ENCODE peak calls at places on chromosomes 11 and 22, in four cellular contexts. S is neural progenitor cell, G is NCI-H460, C is AG09319. Y is an unnamed sample.

GRCh38 chr11:68575025-68575665 is 109.2 kb upstream of the GAL start:
- DNase-seq in S (no peak), G (no peak), C (no peak), Y (no peak)

GRCh38 chr11:2525166-2525861 is 80.5 kb downstream of the KCNQ1 start:
- DNase-seq in S (no peak), G (no peak), C (no peak), Y (peak; percentile 4)

GRCh38 chr22:22720201-22720723 is 75.8 kb downstream of the GGTLC2 start:
- DNase-seq in S (peak; percentile 72), G (peak; percentile 39), C (no peak), Y (peak; percentile 65)

GRCh38 chr11:21814169-21814568 is 378.7 kb upstream of the ANO5 start:
- DNase-seq in S (no peak), G (no peak), C (no peak), Y (no peak)

GRCh38 chr22:46588279-46589140 is 31.7 kb upstream of the GRAMD4 start:
- DNase-seq in S (peak; percentile 13), G (no peak), C (no peak), Y (no peak)

GRCh38 chr11:93248602-93249001 is 50.8 kb upstream of the SLC36A4 start:
- DNase-seq in S (no peak), G (no peak), C (no peak), Y (no peak)

GRCh38 chr11:59818572-59818971 is 8.0 kb upstream of the MRPL16 start:
- DNase-seq in S (no peak), G (no peak), C (no peak), Y (no peak)

GRCh38 chr22:42724062-42724461 is 3.4 kb upstream of the A4GALT start:
- DNase-seq in S (no peak), G (no peak), C (no peak), Y (no peak)

GRCh38 chr22:24410110-24410856 is 17.1 kb upstream of the ADORA2A start:
- DNase-seq in S (no peak), G (no peak), C (no peak), Y (no peak)

GRCh38 chr11:6237903-6238302 is 986 bp upstream of the CNGA4 start:
- DNase-seq in S (no peak), G (no peak), C (no peak), Y (no peak)

GRCh38 chr11:72947229-72947628 is 133.0 kb downstream of the ATG16L2 start:
- DNase-seq in S (no peak), G (no peak), C (no peak), Y (no peak)

GRCh38 chr11:134334796-134335571 is 3.2 kb downstream of the GLB1L2 start:
- DNase-seq in S (no peak), G (no peak), C (no peak), Y (no peak)

GRCh38 chr11:116696381-116696941 is 76.3 kb downstream of the BUD13 start:
- DNase-seq in S (peak; percentile 29), G (no peak), C (no peak), Y (no peak)

GRCh38 chr22:21940521-21940920 is 12.1 kb downstream of the PPM1F start:
- DNase-seq in S (no peak), G (no peak), C (no peak), Y (no peak)

GRCh38 chr11:28690746-28691145 is 582.6 kb downstream of the METTL15 start:
- DNase-seq in S (no peak), G (no peak), C (no peak), Y (no peak)

GRCh38 chr22:43883012-43883661 is 8.7 kb downstream of the PNPLA5 start:
- DNase-seq in S (peak; percentile 90), G (peak; percentile 66), C (peak; percentile 3), Y (peak; percentile 73)

GRCh38 chr11:69049490-69049867 is 747 bp downstream of the TPCN2 start:
- DNase-seq in S (no peak), G (no peak), C (no peak), Y (no peak)

GRCh38 chr11:112610996-112611795 is 350.0 kb upstream of the NCAM1 start:
- DNase-seq in S (no peak), G (no peak), C (no peak), Y (no peak)

GRCh38 chr11:19767691-19768151 is 55.1 kb downstream of the NAV2 start:
- DNase-seq in S (no peak), G (no peak), C (no peak), Y (no peak)

GRCh38 chr11:116725434-116726221 is 47.2 kb downstream of the BUD13 start:
- DNase-seq in S (peak; percentile 28), G (no peak), C (peak; percentile 20), Y (peak; percentile 27)

GRCh38 chr22:37400719-37401118 is 26.6 kb downstream of the ELFN2 start:
- DNase-seq in S (no peak), G (no peak), C (no peak), Y (no peak)

GRCh38 chr11:80593981-80594380 is 1153.2 kb upstream of the TENM4 start:
- DNase-seq in S (no peak), G (peak; percentile 46), C (no peak), Y (no peak)

GRCh38 chr11:122459064-122459463 is 196.5 kb upstream of the UBASH3B start:
- DNase-seq in S (no peak), G (no peak), C (no peak), Y (no peak)

GRCh38 chr11:60396790-60397189 is 531 bp downstream of the MS4A14 start:
- DNase-seq in S (no peak), G (no peak), C (no peak), Y (no peak)

GRCh38 chr11:118084247-118084646 is 2.5 kb downstream of the SMIM35 start:
- DNase-seq in S (no peak), G (no peak), C (no peak), Y (no peak)

GRCh38 chr22:49260681-49261580 is 566.7 kb downstream of the BRD1 start:
- DNase-seq in S (no peak), G (no peak), C (no peak), Y (no peak)

GRCh38 chr22:50600967-50601668 is 525 bp downstream of the MAPK8IP2 start:
- DNase-seq in S (no peak), G (no peak), C (no peak), Y (peak; percentile 42)

GRCh38 chr11:30488304-30488998 is 97.7 kb downstream of the MPPED2 start:
- DNase-seq in S (no peak), G (peak; percentile 1), C (peak; percentile 51), Y (no peak)

GRCh38 chr11:119729581-119730346 is 764 bp upstream of the NECTIN1 start:
- DNase-seq in S (peak; percentile 59), G (no peak), C (peak; percentile 36), Y (no peak)

GRCh38 chr11:102915044-102915375 is 40.2 kb upstream of the MMP12 start:
- DNase-seq in S (no peak), G (no peak), C (no peak), Y (no peak)

GRCh38 chr22:21861290-21861848 is 6.1 kb downstream of the MAPK1 start:
- DNase-seq in S (no peak), G (no peak), C (no peak), Y (no peak)

GRCh38 chr11:1207451-1208360 is 15.2 kb upstream of the MUC5B start:
- DNase-seq in S (no peak), G (no peak), C (no peak), Y (no peak)

GRCh38 chr11:7506243-7506642 is 7.6 kb upstream of the PPFIBP2 start:
- DNase-seq in S (no peak), G (no peak), C (no peak), Y (no peak)

GRCh38 chr11:117900720-117901440 is 24.4 kb upstream of the FXYD6 start:
- DNase-seq in S (no peak), G (no peak), C (no peak), Y (no peak)

GRCh38 chr11:35914824-35915223 is 29.0 kb upstream of the LDLRAD3 start:
- DNase-seq in S (no peak), G (no peak), C (no peak), Y (no peak)

GRCh38 chr11:35619030-35619753 is 932 bp downstream of the FJX1 start:
- DNase-seq in S (peak; percentile 75), G (no peak), C (no peak), Y (peak; percentile 57)

Y was measured in nephron progenitor cell.